ENCODE peak calls at places on chromosomes 12 and 14, in ten cellular contexts. One of them, this sample, is unnamed.

GRCh38 chr12:25725874-25726273 is 172.8 kb upstream of the LMNTD1 start:
- DNase-seq in IMR-90: peak
- DNase-seq in spleen: no peak
- DNase-seq in astrocyte of the spinal cord: peak
- DNase-seq in neural progenitor cell: no peak
- DNase-seq in cardiac muscle cell: peak
- DNase-seq in AG09309: peak
- DNase-seq in MG63: no peak
- DNase-seq in HCT116: no peak
- DNase-seq in foreskin fibroblast: peak
- DNase-seq in this sample: peak

GRCh38 chr12:21627924-21628323 is 23.3 kb upstream of the GYS2 start:
- DNase-seq in IMR-90: no peak
- DNase-seq in spleen: no peak
- DNase-seq in astrocyte of the spinal cord: no peak
- DNase-seq in neural progenitor cell: no peak
- DNase-seq in cardiac muscle cell: no peak
- DNase-seq in AG09309: no peak
- DNase-seq in MG63: no peak
- DNase-seq in HCT116: no peak
- DNase-seq in foreskin fibroblast: no peak
- DNase-seq in this sample: no peak

GRCh38 chr12:51848843-51849735 is 571 bp upstream of the FIGNL2 start:
- DNase-seq in IMR-90: no peak
- DNase-seq in spleen: no peak
- DNase-seq in astrocyte of the spinal cord: no peak
- DNase-seq in neural progenitor cell: peak
- DNase-seq in cardiac muscle cell: no peak
- DNase-seq in AG09309: no peak
- DNase-seq in MG63: no peak
- DNase-seq in HCT116: no peak
- DNase-seq in foreskin fibroblast: no peak
- DNase-seq in this sample: no peak

GRCh38 chr12:92297932-92298681 is 152.5 kb upstream of the BTG1 start:
- DNase-seq in IMR-90: peak
- DNase-seq in spleen: no peak
- DNase-seq in astrocyte of the spinal cord: peak
- DNase-seq in neural progenitor cell: no peak
- DNase-seq in cardiac muscle cell: peak
- DNase-seq in AG09309: peak
- DNase-seq in MG63: peak
- DNase-seq in HCT116: no peak
- DNase-seq in foreskin fibroblast: peak
- DNase-seq in this sample: no peak

GRCh38 chr14:65867333-65867732 is 454.8 kb downstream of the FUT8 start:
- DNase-seq in IMR-90: no peak
- DNase-seq in spleen: no peak
- DNase-seq in astrocyte of the spinal cord: no peak
- DNase-seq in neural progenitor cell: no peak
- DNase-seq in cardiac muscle cell: no peak
- DNase-seq in AG09309: no peak
- DNase-seq in MG63: no peak
- DNase-seq in HCT116: no peak
- DNase-seq in foreskin fibroblast: no peak
- DNase-seq in this sample: no peak

GRCh38 chr14:54589076-54589475 is 22.1 kb downstream of the SAMD4A start:
- DNase-seq in IMR-90: peak
- DNase-seq in spleen: no peak
- DNase-seq in astrocyte of the spinal cord: no peak
- DNase-seq in neural progenitor cell: no peak
- DNase-seq in cardiac muscle cell: no peak
- DNase-seq in AG09309: no peak
- DNase-seq in MG63: no peak
- DNase-seq in HCT116: no peak
- DNase-seq in foreskin fibroblast: peak
- DNase-seq in this sample: no peak

GRCh38 chr12:129971721-129972120 is 67.9 kb upstream of the TMEM132D start:
- DNase-seq in IMR-90: no peak
- DNase-seq in spleen: no peak
- DNase-seq in astrocyte of the spinal cord: no peak
- DNase-seq in neural progenitor cell: no peak
- DNase-seq in cardiac muscle cell: no peak
- DNase-seq in AG09309: no peak
- DNase-seq in MG63: no peak
- DNase-seq in HCT116: no peak
- DNase-seq in foreskin fibroblast: no peak
- DNase-seq in this sample: no peak

GRCh38 chr12:57461326-57461903 is 1.8 kb downstream of the GLI1 start:
- DNase-seq in IMR-90: peak
- DNase-seq in spleen: peak
- DNase-seq in astrocyte of the spinal cord: peak
- DNase-seq in neural progenitor cell: peak
- DNase-seq in cardiac muscle cell: peak
- DNase-seq in AG09309: no peak
- DNase-seq in MG63: peak
- DNase-seq in HCT116: no peak
- DNase-seq in foreskin fibroblast: peak
- DNase-seq in this sample: no peak

GRCh38 chr12:49340971-49341776 is 4.2 kb upstream of the C1QL4 start:
- DNase-seq in IMR-90: no peak
- DNase-seq in spleen: no peak
- DNase-seq in astrocyte of the spinal cord: no peak
- DNase-seq in neural progenitor cell: peak
- DNase-seq in cardiac muscle cell: no peak
- DNase-seq in AG09309: no peak
- DNase-seq in MG63: no peak
- DNase-seq in HCT116: no peak
- DNase-seq in foreskin fibroblast: no peak
- DNase-seq in this sample: no peak

GRCh38 chr12:49341777-49342065 is 4.7 kb upstream of the C1QL4 start:
- DNase-seq in IMR-90: no peak
- DNase-seq in spleen: no peak
- DNase-seq in astrocyte of the spinal cord: no peak
- DNase-seq in neural progenitor cell: no peak
- DNase-seq in cardiac muscle cell: no peak
- DNase-seq in AG09309: no peak
- DNase-seq in MG63: no peak
- DNase-seq in HCT116: no peak
- DNase-seq in foreskin fibroblast: no peak
- DNase-seq in this sample: no peak

GRCh38 chr12:49340095-49340870 is 3.3 kb upstream of the C1QL4 start:
- DNase-seq in IMR-90: no peak
- DNase-seq in spleen: no peak
- DNase-seq in astrocyte of the spinal cord: no peak
- DNase-seq in neural progenitor cell: no peak
- DNase-seq in cardiac muscle cell: no peak
- DNase-seq in AG09309: no peak
- DNase-seq in MG63: no peak
- DNase-seq in HCT116: no peak
- DNase-seq in foreskin fibroblast: no peak
- DNase-seq in this sample: no peak

GRCh38 chr12:49338830-49339463 is 2.0 kb upstream of the C1QL4 start:
- DNase-seq in IMR-90: no peak
- DNase-seq in spleen: no peak
- DNase-seq in astrocyte of the spinal cord: no peak
- DNase-seq in neural progenitor cell: no peak
- DNase-seq in cardiac muscle cell: no peak
- DNase-seq in AG09309: no peak
- DNase-seq in MG63: no peak
- DNase-seq in HCT116: no peak
- DNase-seq in foreskin fibroblast: no peak
- DNase-seq in this sample: no peak

GRCh38 chr12:49339464-49339861 is 2.5 kb upstream of the C1QL4 start:
- DNase-seq in IMR-90: no peak
- DNase-seq in spleen: no peak
- DNase-seq in astrocyte of the spinal cord: no peak
- DNase-seq in neural progenitor cell: peak
- DNase-seq in cardiac muscle cell: no peak
- DNase-seq in AG09309: no peak
- DNase-seq in MG63: no peak
- DNase-seq in HCT116: no peak
- DNase-seq in foreskin fibroblast: no peak
- DNase-seq in this sample: no peak
- H3K4me3 ChIP-seq in IMR-90: no peak
- H3K4me3 ChIP-seq in spleen: no peak
- H3K4me3 ChIP-seq in astrocyte of the spinal cord: no peak
- H3K4me3 ChIP-seq in neural progenitor cell: no peak
- H3K4me3 ChIP-seq in cardiac muscle cell: no peak
- H3K4me3 ChIP-seq in AG09309: no peak
- H3K4me3 ChIP-seq in MG63: no peak
- H3K4me3 ChIP-seq in HCT116: no peak
- H3K4me3 ChIP-seq in foreskin fibroblast: no peak
- H3K4me3 ChIP-seq in this sample: no peak

GRCh38 chr14:69485261-69485660 is 733 bp downstream of the PLEKHD1 start:
- DNase-seq in IMR-90: no peak
- DNase-seq in spleen: no peak
- DNase-seq in astrocyte of the spinal cord: no peak
- DNase-seq in neural progenitor cell: no peak
- DNase-seq in cardiac muscle cell: no peak
- DNase-seq in AG09309: no peak
- DNase-seq in MG63: no peak
- DNase-seq in HCT116: no peak
- DNase-seq in foreskin fibroblast: no peak
- DNase-seq in this sample: no peak
- H3K4me3 ChIP-seq in IMR-90: no peak
- H3K4me3 ChIP-seq in spleen: no peak
- H3K4me3 ChIP-seq in astrocyte of the spinal cord: no peak
- H3K4me3 ChIP-seq in neural progenitor cell: peak
- H3K4me3 ChIP-seq in cardiac muscle cell: no peak
- H3K4me3 ChIP-seq in AG09309: no peak
- H3K4me3 ChIP-seq in MG63: no peak
- H3K4me3 ChIP-seq in HCT116: no peak
- H3K4me3 ChIP-seq in foreskin fibroblast: no peak
- H3K4me3 ChIP-seq in this sample: no peak

GRCh38 chr14:76640923-76641395 is 120.3 kb upstream of the VASH1 start:
- DNase-seq in IMR-90: no peak
- DNase-seq in spleen: no peak
- DNase-seq in astrocyte of the spinal cord: no peak
- DNase-seq in neural progenitor cell: no peak
- DNase-seq in cardiac muscle cell: no peak
- DNase-seq in AG09309: no peak
- DNase-seq in MG63: peak
- DNase-seq in HCT116: no peak
- DNase-seq in foreskin fibroblast: no peak
- DNase-seq in this sample: no peak

GRCh38 chr14:76641541-76641940 is 119.7 kb upstream of the VASH1 start:
- DNase-seq in IMR-90: no peak
- DNase-seq in spleen: no peak
- DNase-seq in astrocyte of the spinal cord: no peak
- DNase-seq in neural progenitor cell: no peak
- DNase-seq in cardiac muscle cell: no peak
- DNase-seq in AG09309: no peak
- DNase-seq in MG63: no peak
- DNase-seq in HCT116: no peak
- DNase-seq in foreskin fibroblast: no peak
- DNase-seq in this sample: no peak

GRCh38 chr14:76639606-76640272 is 121.5 kb upstream of the VASH1 start:
- DNase-seq in IMR-90: no peak
- DNase-seq in spleen: no peak
- DNase-seq in astrocyte of the spinal cord: no peak
- DNase-seq in neural progenitor cell: no peak
- DNase-seq in cardiac muscle cell: no peak
- DNase-seq in AG09309: no peak
- DNase-seq in MG63: no peak
- DNase-seq in HCT116: no peak
- DNase-seq in foreskin fibroblast: no peak
- DNase-seq in this sample: no peak

GRCh38 chr14:76647699-76648298 is 113.5 kb upstream of the VASH1 start:
- DNase-seq in IMR-90: peak
- DNase-seq in spleen: no peak
- DNase-seq in astrocyte of the spinal cord: peak
- DNase-seq in neural progenitor cell: peak
- DNase-seq in cardiac muscle cell: peak
- DNase-seq in AG09309: peak
- DNase-seq in MG63: no peak
- DNase-seq in HCT116: peak
- DNase-seq in foreskin fibroblast: peak
- DNase-seq in this sample: peak

GRCh38 chr14:76644875-76645518 is 116.3 kb upstream of the VASH1 start:
- DNase-seq in IMR-90: peak
- DNase-seq in spleen: no peak
- DNase-seq in astrocyte of the spinal cord: peak
- DNase-seq in neural progenitor cell: peak
- DNase-seq in cardiac muscle cell: peak
- DNase-seq in AG09309: no peak
- DNase-seq in MG63: peak
- DNase-seq in HCT116: peak
- DNase-seq in foreskin fibroblast: peak
- DNase-seq in this sample: peak
- H3K4me3 ChIP-seq in IMR-90: no peak
- H3K4me3 ChIP-seq in spleen: no peak
- H3K4me3 ChIP-seq in astrocyte of the spinal cord: no peak
- H3K4me3 ChIP-seq in neural progenitor cell: no peak
- H3K4me3 ChIP-seq in cardiac muscle cell: no peak
- H3K4me3 ChIP-seq in AG09309: no peak
- H3K4me3 ChIP-seq in MG63: no peak
- H3K4me3 ChIP-seq in HCT116: no peak
- H3K4me3 ChIP-seq in foreskin fibroblast: no peak
- H3K4me3 ChIP-seq in this sample: no peak

GRCh38 chr14:103531421-103532215 is 2.6 kb downstream of the TRMT61A start:
- DNase-seq in IMR-90: no peak
- DNase-seq in spleen: no peak
- DNase-seq in astrocyte of the spinal cord: no peak
- DNase-seq in neural progenitor cell: no peak
- DNase-seq in cardiac muscle cell: no peak
- DNase-seq in AG09309: no peak
- DNase-seq in MG63: no peak
- DNase-seq in HCT116: no peak
- DNase-seq in foreskin fibroblast: no peak
- DNase-seq in this sample: no peak

GRCh38 chr14:103528512-103529382 is at the start of gene TRMT61A:
- DNase-seq in IMR-90: peak
- DNase-seq in spleen: peak
- DNase-seq in astrocyte of the spinal cord: peak
- DNase-seq in neural progenitor cell: peak
- DNase-seq in cardiac muscle cell: peak
- DNase-seq in AG09309: peak
- DNase-seq in MG63: peak
- DNase-seq in HCT116: peak
- DNase-seq in foreskin fibroblast: peak
- DNase-seq in this sample: peak

GRCh38 chr14:103530831-103531230 is 1.8 kb downstream of the TRMT61A start:
- DNase-seq in IMR-90: no peak
- DNase-seq in spleen: no peak
- DNase-seq in astrocyte of the spinal cord: no peak
- DNase-seq in neural progenitor cell: no peak
- DNase-seq in cardiac muscle cell: no peak
- DNase-seq in AG09309: no peak
- DNase-seq in MG63: no peak
- DNase-seq in HCT116: no peak
- DNase-seq in foreskin fibroblast: no peak
- DNase-seq in this sample: no peak

GRCh38 chr14:103529383-103530365 is 678 bp downstream of the TRMT61A start:
- DNase-seq in IMR-90: no peak
- DNase-seq in spleen: peak
- DNase-seq in astrocyte of the spinal cord: no peak
- DNase-seq in neural progenitor cell: no peak
- DNase-seq in cardiac muscle cell: no peak
- DNase-seq in AG09309: no peak
- DNase-seq in MG63: no peak
- DNase-seq in HCT116: no peak
- DNase-seq in foreskin fibroblast: no peak
- DNase-seq in this sample: no peak

DNA sequence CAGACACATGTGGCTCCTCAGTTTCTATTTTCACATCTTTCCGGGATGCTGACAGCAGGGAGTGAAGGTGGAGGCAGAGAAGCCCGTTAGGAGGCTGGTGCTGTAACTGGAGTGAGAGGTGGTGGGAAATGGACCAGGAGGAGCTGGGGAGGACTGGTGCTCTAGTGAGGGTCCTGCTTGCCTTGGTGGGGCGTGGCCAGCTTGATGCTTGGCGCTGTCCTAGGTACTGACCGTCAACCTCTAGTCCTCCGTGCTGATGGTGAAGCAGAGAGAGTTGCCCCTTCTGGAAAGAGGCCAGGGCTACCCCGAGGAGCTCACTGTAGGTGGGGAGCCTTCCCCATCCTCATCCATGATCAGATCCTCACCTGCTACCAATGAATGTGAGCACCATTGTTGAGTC is 1.4 kb downstream of the TRMT61A start:
- DNase-seq in IMR-90: peak
- DNase-seq in spleen: peak
- DNase-seq in astrocyte of the spinal cord: no peak
- DNase-seq in neural progenitor cell: peak
- DNase-seq in cardiac muscle cell: peak
- DNase-seq in AG09309: no peak
- DNase-seq in MG63: no peak
- DNase-seq in HCT116: no peak
- DNase-seq in foreskin fibroblast: no peak
- DNase-seq in this sample: no peak
- H3K4me3 ChIP-seq in IMR-90: no peak
- H3K4me3 ChIP-seq in spleen: peak
- H3K4me3 ChIP-seq in astrocyte of the spinal cord: peak
- H3K4me3 ChIP-seq in neural progenitor cell: peak
- H3K4me3 ChIP-seq in cardiac muscle cell: no peak
- H3K4me3 ChIP-seq in AG09309: peak
- H3K4me3 ChIP-seq in MG63: peak
- H3K4me3 ChIP-seq in HCT116: peak
- H3K4me3 ChIP-seq in foreskin fibroblast: peak
- H3K4me3 ChIP-seq in this sample: peak

This sample was measured in skeletal muscle cell.